ENCODE peak calls at places on chromosomes 13 and 19, in four cellular contexts. One of them, this sample, is unnamed.
A peak's percentile ranks its signal among the peaks of the same experiment; 100 is the strongest.

GRCh38 chr13:106468948-106469590 is 66.4 kb downstream of the EFNB2 start:
- DNase-seq in mesendoderm: peak; percentile 82
- DNase-seq in H9: no peak
- DNase-seq in neuronal stem cell: no peak
- DNase-seq in this sample: no peak

GRCh38 chr13:26529441-26529840 is 28.0 kb upstream of the WASF3 start:
- DNase-seq in mesendoderm: peak; percentile 71
- DNase-seq in neuronal stem cell: peak; percentile 79
- DNase-seq in H9: peak; percentile 67
- DNase-seq in this sample: peak; percentile 63

GRCh38 chr19:10018219-10018618 is 4.9 kb downstream of the RDH8 start:
- DNase-seq in H9: no peak
- DNase-seq in mesendoderm: no peak
- DNase-seq in neuronal stem cell: no peak
- DNase-seq in this sample: peak; percentile 4

GRCh38 chr13:113059891-113060290 is 45.7 kb upstream of the F7 start:
- DNase-seq in mesendoderm: no peak
- DNase-seq in H9: no peak
- DNase-seq in neuronal stem cell: no peak
- DNase-seq in this sample: no peak

GRCh38 chr13:25171517-25172302 is at the start of gene AMER2:
- DNase-seq in neuronal stem cell: peak; percentile 57
- DNase-seq in H9: no peak
- DNase-seq in mesendoderm: peak; percentile 36
- DNase-seq in this sample: peak; percentile 35

GRCh38 chr19:38211206-38211605 is 12.8 kb downstream of the DPF1 start:
- DNase-seq in neuronal stem cell: peak; percentile 32
- DNase-seq in mesendoderm: peak; percentile 48
- DNase-seq in H9: peak; percentile 64
- DNase-seq in this sample: no peak

GRCh38 chr19:41863209-41863931 is 3.3 kb downstream of the RPS19 start:
- DNase-seq in mesendoderm: no peak
- DNase-seq in neuronal stem cell: no peak
- DNase-seq in H9: no peak
- DNase-seq in this sample: no peak

GRCh38 chr19:12478234-12478941 is 6.2 kb downstream of the ZNF709 start:
- DNase-seq in mesendoderm: no peak
- DNase-seq in neuronal stem cell: no peak
- DNase-seq in H9: no peak
- DNase-seq in this sample: no peak

GRCh38 chr19:39778763-39779162 is at the start of gene LEUTX:
- DNase-seq in neuronal stem cell: no peak
- DNase-seq in mesendoderm: no peak
- DNase-seq in H9: no peak
- DNase-seq in this sample: no peak

GRCh38 chr19:45442927-45443461 is 19.3 kb upstream of the ERCC1 start:
- DNase-seq in mesendoderm: peak; percentile 97
- DNase-seq in H9: peak; percentile 68
- DNase-seq in neuronal stem cell: no peak
- DNase-seq in this sample: peak; percentile 83

GRCh38 chr13:36362251-36362650 is 16.1 kb upstream of the SPART start:
- DNase-seq in neuronal stem cell: no peak
- DNase-seq in H9: no peak
- DNase-seq in mesendoderm: no peak
- DNase-seq in this sample: peak; percentile 69

GRCh38 chr19:51026554-51026831 is at the start of gene KLK11:
- DNase-seq in mesendoderm: no peak
- DNase-seq in neuronal stem cell: no peak
- DNase-seq in H9: no peak
- DNase-seq in this sample: no peak

GRCh38 chr19:30704716-30705115 is 332.5 kb downstream of the ZNF536 start:
- DNase-seq in H9: no peak
- DNase-seq in mesendoderm: no peak
- DNase-seq in neuronal stem cell: no peak
- DNase-seq in this sample: no peak

GRCh38 chr13:74135306-74136088 is 1.3 kb upstream of the KLF12 start:
- DNase-seq in mesendoderm: peak; percentile 89
- DNase-seq in H9: peak; percentile 76
- DNase-seq in neuronal stem cell: peak; percentile 78
- DNase-seq in this sample: peak; percentile 78

GRCh38 chr13:71054358-71054757 is 812.6 kb downstream of the DACH1 start:
- DNase-seq in neuronal stem cell: no peak
- DNase-seq in mesendoderm: no peak
- DNase-seq in H9: no peak
- DNase-seq in this sample: no peak

GRCh38 chr13:53201454-53202225 is 173.0 kb downstream of the OLFM4 start:
- DNase-seq in mesendoderm: peak; percentile 53
- DNase-seq in H9: peak; percentile 75
- DNase-seq in neuronal stem cell: peak; percentile 32
- DNase-seq in this sample: no peak

GRCh38 chr19:34193439-34193838 is 21.1 kb downstream of the LSM14A start:
- DNase-seq in neuronal stem cell: no peak
- DNase-seq in H9: no peak
- DNase-seq in mesendoderm: no peak
- DNase-seq in this sample: no peak

GRCh38 chr13:32901994-32902780 is 114.0 kb upstream of the KL start:
- DNase-seq in H9: no peak
- DNase-seq in mesendoderm: no peak
- DNase-seq in neuronal stem cell: no peak
- DNase-seq in this sample: no peak

GRCh38 chr19:43524922-43525835 is 1.8 kb downstream of the ETHE1 start:
- DNase-seq in neuronal stem cell: no peak
- DNase-seq in H9: peak; percentile 64
- DNase-seq in mesendoderm: peak; percentile 55
- DNase-seq in this sample: peak; percentile 50

GRCh38 chr13:99256709-99257108 is 1.5 kb downstream of the GPR18 start:
- DNase-seq in H9: no peak
- DNase-seq in neuronal stem cell: no peak
- DNase-seq in mesendoderm: no peak
- DNase-seq in this sample: peak; percentile 16

GRCh38 chr19:33205531-33206260 is 11.6 kb downstream of the LRP3 start:
- DNase-seq in mesendoderm: no peak
- DNase-seq in neuronal stem cell: no peak
- DNase-seq in H9: no peak
- DNase-seq in this sample: no peak

GRCh38 chr13:72412481-72412880 is 314.9 kb downstream of the MZT1 start:
- DNase-seq in neuronal stem cell: no peak
- DNase-seq in H9: no peak
- DNase-seq in mesendoderm: no peak
- DNase-seq in this sample: no peak

GRCh38 chr19:16370671-16371391 is 46.2 kb downstream of the KLF2 start:
- DNase-seq in mesendoderm: no peak
- DNase-seq in H9: no peak
- DNase-seq in neuronal stem cell: no peak
- DNase-seq in this sample: no peak

DNA sequence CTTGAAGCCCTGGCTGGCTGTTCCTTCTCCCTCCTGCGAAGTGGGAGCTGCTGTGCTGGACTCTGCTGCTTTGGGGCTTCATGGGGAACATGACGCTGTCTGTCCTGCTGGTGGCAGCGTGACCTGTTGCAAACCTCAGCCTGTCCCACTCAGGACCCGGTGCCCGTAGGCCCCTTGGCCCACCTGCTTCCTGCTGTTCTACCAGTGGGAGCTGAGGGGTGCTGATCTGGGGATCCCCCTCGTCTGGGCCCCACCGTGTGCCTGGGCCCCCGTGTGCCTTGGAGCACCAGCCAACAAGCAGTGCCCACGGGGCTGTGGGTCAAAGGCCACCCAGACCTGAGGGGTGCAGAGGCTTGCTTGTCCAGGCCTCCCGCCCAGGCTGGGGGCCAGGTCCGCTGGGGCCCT is 5.3 kb downstream of the SPPL2B start:
- DNase-seq in H9: no peak
- DNase-seq in neuronal stem cell: no peak
- DNase-seq in mesendoderm: peak; percentile 37
- DNase-seq in this sample: no peak
- H4K8ac ChIP-seq in H9: no peak overlapping the region
- H4K8ac ChIP-seq in neuronal stem cell: no peak overlapping the region
- H4K8ac ChIP-seq in mesendoderm: no peak overlapping the region
- H4K8ac ChIP-seq in this sample: no peak overlapping the region

GRCh38 chr13:50116430-50116973 is 101.3 kb downstream of the KCNRG start:
- DNase-seq in mesendoderm: no peak
- DNase-seq in neuronal stem cell: no peak
- DNase-seq in H9: no peak
- DNase-seq in this sample: no peak
- H3K4me1 ChIP-seq in mesendoderm: peaks cover under 1% of the 10 kb centered on the region
- H3K4me1 ChIP-seq in neuronal stem cell: no peaks in the 10 kb centered on the region
- H3K4me1 ChIP-seq in H9: no peaks in the 10 kb centered on the region
- H3K4me1 ChIP-seq in this sample: no peaks in the 10 kb centered on the region

DNA sequence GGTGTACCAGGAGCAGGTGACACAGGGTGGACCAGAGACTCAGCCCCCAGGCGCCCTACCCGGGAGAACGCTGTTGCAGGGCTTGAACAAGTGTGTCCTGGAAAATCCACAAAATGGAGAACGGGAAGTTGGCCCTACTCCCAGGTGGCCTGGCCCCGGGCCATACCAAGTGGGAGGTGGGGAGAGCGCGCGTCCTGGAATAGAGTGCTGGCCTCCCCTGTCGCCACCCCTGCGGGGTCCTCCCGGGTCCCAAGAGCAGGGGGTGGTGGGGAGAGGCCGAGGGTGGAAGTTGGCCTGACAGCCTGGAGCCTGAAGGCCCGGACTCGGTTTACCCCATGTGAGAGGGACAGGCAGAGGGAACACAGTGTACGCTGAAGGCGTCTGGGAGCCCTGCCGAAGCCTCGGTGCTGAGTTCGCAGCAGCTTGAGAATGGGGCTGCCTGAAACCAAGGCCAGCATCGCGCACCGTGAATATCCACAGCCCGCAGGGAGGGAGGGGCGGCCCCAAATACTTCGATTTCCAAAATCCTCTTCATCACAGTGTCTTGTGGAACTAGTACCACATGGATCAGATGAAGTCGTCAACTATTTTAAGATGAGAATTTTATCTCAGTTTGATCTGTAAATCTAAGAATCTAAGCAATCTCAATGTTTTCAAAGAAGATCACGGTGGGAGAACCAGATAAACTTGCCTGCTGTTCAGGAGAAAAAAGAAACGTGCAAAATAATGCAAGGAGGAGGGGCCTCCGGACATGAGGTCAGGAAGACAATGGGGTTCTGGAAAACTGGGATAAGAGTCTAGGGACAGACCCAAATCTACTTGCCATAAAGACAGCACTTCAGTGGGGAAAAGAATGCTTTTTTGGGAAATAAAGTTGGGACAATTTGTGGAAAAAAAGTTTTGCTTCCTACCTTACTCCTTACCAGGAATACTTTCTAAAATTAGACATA is 10.4 kb upstream of the KLF16 start:
- DNase-seq in H9: peak; percentile 30
- DNase-seq in neuronal stem cell: no peak
- DNase-seq in mesendoderm: no peak
- DNase-seq in this sample: no peak
- H3K27ac ChIP-seq in H9: no peak overlapping the region
- H3K27ac ChIP-seq in neuronal stem cell: no peak overlapping the region
- H3K27ac ChIP-seq in mesendoderm: no peak overlapping the region
- H3K27ac ChIP-seq in this sample: no peak overlapping the region

DNA sequence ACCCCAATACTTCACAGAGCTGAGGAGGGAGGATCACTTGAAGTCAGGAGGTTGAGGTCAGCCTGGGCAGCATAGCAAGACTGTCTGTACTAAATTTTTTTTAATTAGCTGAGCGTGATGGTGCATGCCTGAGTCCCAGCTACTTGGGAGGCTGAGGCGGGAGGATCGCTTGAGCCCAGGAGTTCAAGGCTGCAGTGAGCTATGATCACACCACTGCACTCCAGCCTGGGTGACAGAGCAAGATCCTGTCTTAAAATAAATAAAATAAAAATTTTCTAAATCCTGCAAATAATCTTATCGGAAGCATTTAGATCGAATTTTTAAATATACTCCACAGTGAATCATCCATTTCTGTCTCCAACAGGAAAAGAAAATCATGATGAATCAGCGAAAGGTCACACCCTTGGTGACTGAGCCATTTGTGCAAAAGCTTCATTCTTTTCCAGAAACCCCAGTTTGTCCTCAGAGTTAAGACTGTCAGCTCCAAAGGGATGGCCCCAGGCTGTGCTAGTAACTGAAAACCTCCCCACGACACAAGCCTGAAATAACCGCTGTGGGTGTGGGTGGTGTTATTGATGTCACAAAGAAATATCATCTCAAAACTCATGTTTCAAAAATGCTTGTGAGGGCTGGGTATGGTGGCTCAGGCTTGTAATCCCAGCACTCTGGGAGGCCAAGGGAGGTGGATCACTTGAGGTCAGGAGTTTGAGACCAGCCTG is 167.6 kb downstream of the PTPRS start:
- DNase-seq in mesendoderm: peak; percentile 14
- DNase-seq in neuronal stem cell: no peak
- DNase-seq in H9: no peak
- DNase-seq in this sample: peak; percentile 93
- H4K8ac ChIP-seq in mesendoderm: no peak overlapping the region
- H4K8ac ChIP-seq in neuronal stem cell: no peak overlapping the region
- H4K8ac ChIP-seq in H9: no peak overlapping the region
- H4K8ac ChIP-seq in this sample: no peak overlapping the region

GRCh38 chr19:13860679-13861391 is 16.1 kb upstream of the NANOS3 start:
- DNase-seq in neuronal stem cell: no peak
- DNase-seq in H9: no peak
- DNase-seq in mesendoderm: no peak
- DNase-seq in this sample: no peak
- H3K4me1 ChIP-seq in neuronal stem cell: peaks cover 9% of the 10 kb centered on the region
- H3K4me1 ChIP-seq in H9: no peaks in the 10 kb centered on the region
- H3K4me1 ChIP-seq in mesendoderm: no peaks in the 10 kb centered on the region
- H3K4me1 ChIP-seq in this sample: peaks cover 23% of the 10 kb centered on the region